ENCODE peak calls at places on chromosomes 2 and 18, in four cellular contexts. H is K562, A is HCT116, Y is GM12878. W is an unnamed sample.

GRCh38 chr2:190849774-190850173 is 30.8 kb upstream of the GLS start:
- DNase-seq in H (no peak), A (no peak), Y (no peak), W (no peak)

GRCh38 chr18:79876497-79876896 is 75.0 kb downstream of the SLC66A2 start:
- DNase-seq in H (no peak), A (no peak), Y (no peak), W (peak; percentile 41)

GRCh38 chr2:219506153-219506801 is 7.6 kb downstream of the GMPPA start:
- DNase-seq in H (no peak), A (no peak), Y (no peak), W (no peak)

GRCh38 chr2:21310493-21310892 is 186.7 kb downstream of the TDRD15 start:
- DNase-seq in H (no peak), A (no peak), Y (no peak), W (no peak)

GRCh38 chr2:171134624-171135230 is 26.0 kb downstream of the TLK1 start:
- DNase-seq in H (no peak), A (no peak), Y (no peak), W (no peak)

GRCh38 chr2:88626171-88627054 is 851 bp downstream of the EIF2AK3 start:
- DNase-seq in H (peak; percentile 55), A (no peak), Y (no peak), W (peak; percentile 3)

GRCh38 chr2:109373791-109374547 is 239.8 kb downstream of the SEPTIN10 start:
- DNase-seq in H (no peak), A (no peak), Y (no peak), W (no peak)

GRCh38 chr18:22838639-22839487 is 94.3 kb upstream of the RBBP8 start:
- DNase-seq in H (no peak), A (no peak), Y (peak; percentile 8), W (no peak)

DNA sequence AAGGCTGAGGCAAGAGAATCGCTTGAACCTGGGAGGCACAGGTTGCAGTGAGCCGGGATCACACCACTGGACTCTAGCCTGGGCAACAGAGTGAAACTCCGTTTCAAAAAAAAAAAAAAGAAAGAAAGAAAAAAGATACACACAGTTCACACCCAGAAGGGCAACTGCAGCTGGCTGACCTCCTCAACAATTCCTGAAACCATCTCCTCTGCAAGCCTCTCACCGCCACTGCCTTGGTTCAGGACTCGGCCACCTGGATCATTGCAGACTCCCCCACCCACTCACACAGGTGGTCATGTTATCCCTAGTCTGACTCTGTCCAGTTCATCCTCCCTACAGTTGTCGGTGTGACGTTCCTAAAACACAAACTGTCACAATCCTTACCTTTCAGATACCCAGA is 2.2 kb downstream of the CYS1 start:
- DNase-seq in H (no peak), A (no peak), Y (no peak), W (no peak)
- TF ChIP-seq JUND in H (no peak), A (no peak), Y (no peak), W (no peak)

GRCh38 chr2:232698552-232699091 is 1.5 kb downstream of the GIGYF2 start:
- DNase-seq in H (no peak), A (no peak), Y (no peak), W (no peak)

GRCh38 chr2:232699110-232699509 is 2.0 kb downstream of the GIGYF2 start:
- DNase-seq in H (no peak), A (no peak), Y (no peak), W (no peak)

GRCh38 chr2:232697807-232698110 is 628 bp downstream of the GIGYF2 start:
- DNase-seq in H (no peak), A (no peak), Y (no peak), W (no peak)

GRCh38 chr2:232696609-232697058 is 497 bp upstream of the GIGYF2 start:
- DNase-seq in H (no peak), A (no peak), Y (no peak), W (no peak)

GRCh38 chr2:232697059-232697806 is at the start of gene GIGYF2:
- DNase-seq in H (peak; percentile 94), A (peak; percentile 95), Y (peak; percentile 86), W (peak; percentile 97)
- TF ChIP-seq JUND in H (peak; percentile 0), A (no peak), Y (no peak), W (no peak)

GRCh38 chr2:128305555-128306080 is 13.1 kb downstream of the HS6ST1 start:
- DNase-seq in H (no peak), A (no peak), Y (no peak), W (no peak)

GRCh38 chr2:128306931-128307460 is 11.7 kb downstream of the HS6ST1 start:
- DNase-seq in H (no peak), A (no peak), Y (no peak), W (no peak)

GRCh38 chr2:128304715-128305554 is 13.7 kb downstream of the HS6ST1 start:
- DNase-seq in H (no peak), A (peak; percentile 72), Y (no peak), W (peak; percentile 93)

GRCh38 chr2:128307595-128307994 is 11.1 kb downstream of the HS6ST1 start:
- DNase-seq in H (no peak), A (no peak), Y (no peak), W (no peak)

GRCh38 chr2:128306081-128306930 is 12.4 kb downstream of the HS6ST1 start:
- DNase-seq in H (peak; percentile 55), A (no peak), Y (no peak), W (peak; percentile 87)
- TF ChIP-seq JUND in H (no peak), A (no peak), Y (no peak), W (no peak)

GRCh38 chr18:42649636-42650035 is 465.8 kb downstream of the RIT2 start:
- DNase-seq in H (no peak), A (no peak), Y (no peak), W (no peak)
- TF ChIP-seq JUND in H (no peak), A (no peak), Y (no peak), W (no peak)

GRCh38 chr18:29488617-29489016 is 1311.7 kb upstream of the CDH2 start:
- DNase-seq in H (no peak), A (no peak), Y (no peak), W (no peak)
- TF ChIP-seq JUND in H (no peak), A (no peak), Y (no peak), W (no peak)

GRCh38 chr2:65504201-65504600 is 71.8 kb upstream of the SPRED2 start:
- DNase-seq in H (no peak), A (no peak), Y (no peak), W (no peak)

GRCh38 chr2:65507102-65508069 is 75.0 kb upstream of the SPRED2 start:
- DNase-seq in H (no peak), A (no peak), Y (no peak), W (no peak)

GRCh38 chr2:65503746-65504145 is 71.3 kb upstream of the SPRED2 start:
- DNase-seq in H (no peak), A (no peak), Y (no peak), W (no peak)

GRCh38 chr2:65508225-65508624 is 75.8 kb upstream of the SPRED2 start:
- DNase-seq in H (no peak), A (no peak), Y (no peak), W (no peak)

GRCh38 chr2:65504814-65505697 is 72.7 kb upstream of the SPRED2 start:
- DNase-seq in H (no peak), A (no peak), Y (no peak), W (no peak)
- TF ChIP-seq JUND in H (no peak), A (no peak), Y (no peak), W (no peak)